ENCODE peak calls at places on chromosomes 3 and 15, in eight cellular contexts. R, M, B, E, W, T, C and P are unnamed samples.

GRCh38 chr3:852033-852432 is 240.8 kb upstream of the CNTN6 start:
- DNase-seq in R (no peak), M (no peak), B (no peak), E (no peak), W (no peak), T (no peak), C (no peak), P (no peak)

GRCh38 chr3:108380128-108380795 is 83.9 kb downstream of the HHLA2 start:
- DNase-seq in R (no peak), M (no peak), B (no peak), E (peak; percentile 26), W (no peak), T (no peak), C (no peak), P (no peak)

GRCh38 chr3:10473581-10474438 is 31.6 kb downstream of the ATP2B2 start:
- DNase-seq in R (no peak), M (no peak), B (no peak), E (no peak), W (no peak), T (no peak), C (no peak), P (no peak)

GRCh38 chr3:51982838-51983577 is at the start of gene ACY1:
- DNase-seq in R (peak; percentile 54), M (peak; percentile 27), B (peak; percentile 45), E (peak; percentile 36), W (peak; percentile 81), T (peak; percentile 69), C (peak; percentile 91), P (peak; percentile 83)

GRCh38 chr3:10518506-10519150 is 13.2 kb upstream of the ATP2B2 start:
- DNase-seq in R (no peak), M (no peak), B (no peak), E (no peak), W (peak; percentile 58), T (peak; percentile 16), C (no peak), P (no peak)

GRCh38 chr3:135392151-135392550 is 573.4 kb upstream of the PPP2R3A start:
- DNase-seq in R (no peak), M (no peak), B (no peak), E (no peak), W (no peak), T (no peak), C (no peak), P (no peak)

GRCh38 chr3:190306513-190307163 is 15.6 kb downstream of the CLDN1 start:
- DNase-seq in R (peak; percentile 9), M (no peak), B (no peak), E (peak; percentile 82), W (peak; percentile 47), T (peak; percentile 44), C (no peak), P (no peak)

GRCh38 chr15:49270541-49271421 is 100.7 kb downstream of the GALK2 start:
- DNase-seq in R (no peak), M (no peak), B (no peak), E (no peak), W (peak; percentile 69), T (peak; percentile 78), C (no peak), P (no peak)

GRCh38 chr3:146970236-146970635 is 365.1 kb upstream of the PLSCR5 start:
- DNase-seq in R (no peak), M (no peak), B (peak; percentile 5), E (no peak), W (no peak), T (no peak), C (no peak), P (no peak)